ENCODE peak calls at places on chromosomes 16 and 17, in five cellular contexts. T, K, C, S and Y are unnamed samples.

GRCh38 chr16:51994597-51994996 is 552.3 kb downstream of the TOX3 start:
- DNase-seq in S (peak; percentile 92), T (no peak), K (peak; percentile 32), C (no peak), Y (no peak)

GRCh38 chr16:85819245-85819644 is 19.8 kb downstream of the COX4I1 start:
- DNase-seq in C (peak; percentile 85), T (peak; percentile 78), K (no peak), S (peak; percentile 92), Y (peak; percentile 83)

GRCh38 chr16:60682219-60682618 is 1354.0 kb downstream of the CDH8 start:
- DNase-seq in C (no peak), T (no peak), K (no peak), S (no peak), Y (no peak)

GRCh38 chr17:75826561-75827290 is 17.5 kb downstream of the UNC13D start:
- DNase-seq in S (no peak), C (no peak), K (no peak), T (no peak), Y (no peak)

GRCh38 chr16:70416748-70417616 is 21.9 kb downstream of the ST3GAL2 start:
- DNase-seq in S (no peak), C (no peak), K (no peak), T (no peak), Y (no peak)

GRCh38 chr16:85004587-85005205 is 6.6 kb downstream of the ZDHHC7 start:
- DNase-seq in C (peak; percentile 85), T (no peak), K (no peak), S (no peak), Y (no peak)

GRCh38 chr17:77085916-77086432 is 54.8 kb upstream of the SEC14L1 start:
- DNase-seq in K (no peak), T (no peak), C (no peak), S (no peak), Y (peak; percentile 25)

GRCh38 chr17:80892900-80893603 is 98.6 kb upstream of the CHMP6 start:
- DNase-seq in K (no peak), S (no peak), C (peak; percentile 92), T (peak; percentile 26), Y (no peak)

GRCh38 chr17:9890124-9890523 is 14.9 kb downstream of the RCVRN start:
- DNase-seq in T (peak; percentile 8), K (peak; percentile 35), C (peak; percentile 51), S (peak; percentile 28), Y (no peak)

GRCh38 chr16:3904875-3905274 is 24.4 kb upstream of the CREBBP start:
- DNase-seq in S (no peak), T (no peak), K (no peak), C (no peak), Y (no peak)

GRCh38 chr17:14950216-14950615 is 314.9 kb downstream of the PMP22 start:
- DNase-seq in C (no peak), S (no peak), T (no peak), K (no peak), Y (no peak)

GRCh38 chr16:57846078-57846697 is 43.9 kb upstream of the KIFC3 start:
- DNase-seq in S (no peak), T (no peak), K (no peak), C (no peak), Y (no peak)

GRCh38 chr17:75896360-75897075 is at the start of gene TRIM65:
- DNase-seq in K (peak; percentile 11), C (peak; percentile 88), S (peak; percentile 76), T (peak; percentile 83), Y (peak; percentile 66)

GRCh38 chr17:68591583-68591982 is 9.6 kb downstream of the FAM20A start:
- DNase-seq in T (no peak), K (no peak), S (no peak), C (no peak), Y (no peak)